ENCODE peak calls at places on chromosomes 12 and 14, in six cellular contexts. Z is HCT116; G is CD8-positive, alpha-beta T cell; Q is endodermal cell; H is transverse colon; I is GM23338. O is an unnamed sample.
A peak's percentile ranks its signal among the peaks of the same experiment; 100 is the strongest.

GRCh38 chr12:47828008-47828966 is 8.6 kb upstream of the HDAC7 start:
- DNase-seq in Z (no peak), G (no peak), Q (no peak), H (no peak), I (no peak), O (no peak)

GRCh38 chr12:95721320-95721719 is 69.2 kb downstream of the NTN4 start:
- DNase-seq in Z (no peak), G (no peak), Q (no peak), H (no peak), I (peak; percentile 64), O (no peak)

GRCh38 chr12:103503546-103504480 is 8.0 kb upstream of the C12orf42 start:
- DNase-seq in Z (peak; percentile 16), G (peak; percentile 65), Q (peak; percentile 91), H (peak; percentile 37), I (peak; percentile 74), O (no peak)

GRCh38 chr12:110199360-110200123 is 75.4 kb downstream of the IFT81 start:
- DNase-seq in Z (no peak), G (no peak), Q (peak; percentile 64), H (no peak), I (peak; percentile 65), O (no peak)

GRCh38 chr12:45131506-45131905 is 80.6 kb upstream of the DBX2 start:
- DNase-seq in Z (no peak), G (no peak), Q (no peak), H (no peak), I (no peak), O (no peak)

GRCh38 chr12:31749024-31749704 is 20.3 kb upstream of the AMN1 start:
- DNase-seq in Z (peak; percentile 99), G (peak; percentile 52), Q (peak; percentile 86), H (peak; percentile 86), I (peak; percentile 89), O (peak; percentile 67)

GRCh38 chr12:56157201-56158028 is 744 bp upstream of the MYL6 start:
- DNase-seq in Z (peak; percentile 70), G (peak; percentile 69), Q (peak; percentile 97), H (peak; percentile 81), I (peak; percentile 94), O (peak; percentile 84)

GRCh38 chr14:70188608-70189540 is at the start of gene SLC8A3:
- DNase-seq in Z (no peak), G (no peak), Q (peak; percentile 85), H (no peak), I (peak; percentile 69), O (no peak)

GRCh38 chr14:70192915-70193314 is 4.2 kb upstream of the SLC8A3 start:
- DNase-seq in Z (no peak), G (no peak), Q (peak; percentile 61), H (no peak), I (peak; percentile 36), O (no peak)

GRCh38 chr14:34750670-34751069 is 36.3 kb upstream of the CFL2 start:
- DNase-seq in Z (no peak), G (no peak), Q (no peak), H (no peak), I (no peak), O (no peak)

GRCh38 chr14:92692822-92693226 is 55.6 kb downstream of the LGMN start:
- DNase-seq in Z (no peak), G (peak; percentile 69), Q (no peak), H (peak; percentile 67), I (no peak), O (no peak)

GRCh38 chr14:37603688-37604251 is 8.3 kb downstream of the TTC6 start:
- DNase-seq in Z (no peak), G (no peak), Q (no peak), H (no peak), I (no peak), O (no peak)

GRCh38 chr12:63387736-63388135 is 236.7 kb upstream of the AVPR1A start:
- DNase-seq in Z (no peak), G (no peak), Q (no peak), H (no peak), I (no peak), O (no peak)

GRCh38 chr12:54384591-54385041 is at the start of gene ZNF385A:
- DNase-seq in Z (no peak), G (no peak), Q (no peak), H (no peak), I (no peak), O (no peak)

GRCh38 chr12:70535896-70536374 is 101.3 kb downstream of the PTPRB start:
- DNase-seq in Z (no peak), G (no peak), Q (no peak), H (no peak), I (no peak), O (no peak)

GRCh38 chr12:55112378-55112777 is 13.8 kb upstream of the OR9K2 start:
- DNase-seq in Z (no peak), G (no peak), Q (no peak), H (no peak), I (no peak), O (no peak)

GRCh38 chr14:81519200-81519998 is 14.3 kb downstream of the SEL1L start:
- DNase-seq in Z (no peak), G (no peak), Q (no peak), H (no peak), I (no peak), O (no peak)

GRCh38 chr14:80959448-80960006 is 4.1 kb downstream of the TSHR start:
- DNase-seq in Z (no peak), G (peak; percentile 53), Q (no peak), H (peak; percentile 46), I (no peak), O (no peak)

GRCh38 chr14:79016828-79017505 is 846.8 kb downstream of the NRXN3 start:
- DNase-seq in Z (no peak), G (no peak), Q (no peak), H (no peak), I (no peak), O (no peak)

GRCh38 chr12:53103860-53104305 is 597 bp downstream of the SOAT2 start:
- DNase-seq in Z (no peak), G (peak; percentile 37), Q (peak; percentile 41), H (peak; percentile 18), I (no peak), O (no peak)
- H3K4me3 ChIP-seq in Z (no peak overlapping the region), G (no peak overlapping the region), Q (no peak overlapping the region), H (no peak overlapping the region), I (no peak overlapping the region), O (no peak overlapping the region)

GRCh38 chr12:68119724-68120211 is 39.8 kb downstream of the IFNG start:
- DNase-seq in Z (no peak), G (peak; percentile 62), Q (no peak), H (no peak), I (no peak), O (no peak)
- H3K27me3 ChIP-seq in Z (no peaks in the 10 kb centered on the region), G (no peaks in the 10 kb centered on the region), Q (no peaks in the 10 kb centered on the region), H (no peaks in the 10 kb centered on the region), I (no peaks in the 10 kb centered on the region), O (no peaks in the 10 kb centered on the region)

DNA sequence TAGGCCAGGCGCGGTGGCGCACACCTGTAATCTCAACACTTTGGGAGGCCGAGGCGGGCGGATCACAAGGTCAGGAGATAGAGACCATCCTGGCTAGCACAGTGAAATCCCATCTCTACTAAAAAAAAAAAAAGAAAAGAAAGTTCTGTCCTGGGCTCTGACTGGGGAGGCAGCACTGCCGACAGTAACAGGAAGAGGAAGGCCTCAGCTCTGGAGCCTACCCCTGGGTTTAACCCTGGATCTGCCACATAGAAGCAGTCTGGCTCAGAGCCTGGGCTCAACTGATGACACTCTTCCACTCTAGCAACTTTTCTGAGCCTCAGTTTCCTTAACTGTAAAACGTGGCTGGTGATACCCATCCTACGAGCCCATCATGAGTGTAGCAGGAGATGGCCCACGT is 60.5 kb downstream of the ACTN1 start:
- DNase-seq in Z (no peak), G (no peak), Q (no peak), H (no peak), I (no peak), O (no peak)
- H3K27ac ChIP-seq in Z (no peak overlapping the region), G (no peak overlapping the region), Q (no peak overlapping the region), H (peak overlapping the region; percentile 95), I (no peak overlapping the region), O (no peak overlapping the region)

GRCh38 chr14:93954900-93955891 is 21.2 kb downstream of the ASB2 start:
- DNase-seq in Z (no peak), G (peak; percentile 63), Q (no peak), H (peak; percentile 54), I (no peak), O (no peak)
- H3K4me3 ChIP-seq in Z (no peak overlapping the region), G (no peak overlapping the region), Q (no peak overlapping the region), H (no peak overlapping the region), I (no peak overlapping the region), O (no peak overlapping the region)

GRCh38 chr14:23452237-23452636 is 16.8 kb upstream of the MYH7 start:
- DNase-seq in Z (no peak), G (no peak), Q (no peak), H (no peak), I (no peak), O (no peak)
- H3K27me3 ChIP-seq in Z (no peaks in the 10 kb centered on the region), G (peaks cover 5% of the 10 kb centered on the region), Q (no peaks in the 10 kb centered on the region), H (peaks cover 5% of the 10 kb centered on the region), I (no peaks in the 10 kb centered on the region), O (no peaks in the 10 kb centered on the region)

GRCh38 chr14:105492966-105493871 is 2.2 kb downstream of the TEDC1 start:
- DNase-seq in Z (no peak), G (no peak), Q (peak; percentile 44), H (no peak), I (no peak), O (no peak)

GRCh38 chr14:105490572-105491365 is at the start of gene TEDC1:
- DNase-seq in Z (peak; percentile 100), G (peak; percentile 100), Q (peak; percentile 100), H (peak; percentile 99), I (peak; percentile 99), O (peak; percentile 100)

GRCh38 chr14:105493921-105494605 is 3.0 kb downstream of the TEDC1 start:
- DNase-seq in Z (no peak), G (no peak), Q (peak; percentile 33), H (no peak), I (no peak), O (no peak)

GRCh38 chr14:105491366-105492006 is 440 bp downstream of the TEDC1 start:
- DNase-seq in Z (peak; percentile 68), G (peak; percentile 84), Q (peak; percentile 97), H (peak; percentile 83), I (peak; percentile 68), O (peak; percentile 75)

GRCh38 chr14:105492051-105492965 is 1.3 kb downstream of the TEDC1 start:
- DNase-seq in Z (no peak), G (peak; percentile 16), Q (peak; percentile 35), H (no peak), I (no peak), O (no peak)
- H3K27ac ChIP-seq in Z (peak overlapping the region; percentile 35), G (no peak overlapping the region), Q (no peak overlapping the region), H (peak overlapping the region; percentile 99), I (no peak overlapping the region), O (no peak overlapping the region)

GRCh38 chr12:10293151-10293550 is 14.5 kb upstream of the KLRD1 start:
- DNase-seq in Z (no peak), G (no peak), Q (no peak), H (no peak), I (no peak), O (no peak)
- H3K4me3 ChIP-seq in Z (no peak overlapping the region), G (no peak overlapping the region), Q (no peak overlapping the region), H (no peak overlapping the region), I (no peak overlapping the region), O (no peak overlapping the region)

GRCh38 chr12:105480162-105480561 is 149.7 kb downstream of the C12orf75 start:
- DNase-seq in Z (no peak), G (no peak), Q (peak; percentile 62), H (no peak), I (peak; percentile 64), O (no peak)
- H3K27me3 ChIP-seq in Z (no peaks in the 10 kb centered on the region), G (no peaks in the 10 kb centered on the region), Q (no peaks in the 10 kb centered on the region), H (no peaks in the 10 kb centered on the region), I (no peaks in the 10 kb centered on the region), O (no peaks in the 10 kb centered on the region)